ENCODE peak calls at places on chromosomes 6 and 20, in nine cellular contexts. P is esophagus squamous epithelium; R is BJ; B is psoas muscle; J is brain microvascular endothelial cell; X is WERI-Rb-1; E is left ventricle myocardium inferior; I is mammary epithelial cell; W is CD8-positive, alpha-beta T cell. C is an unnamed sample.
A peak's percentile ranks its signal among the peaks of the same experiment; 100 is the strongest.

GRCh38 chr20:8018928-8019177 is 708 bp downstream of the TMX4 start:
- DNase-seq in I (no peak), R (no peak), P (no peak), J (no peak), E (no peak), X (no peak), W (no peak), B (no peak), C (no peak)

GRCh38 chr6:139973602-139974373 is 599.3 kb upstream of the CITED2 start:
- DNase-seq in B (no peak), E (no peak), J (peak; percentile 77), I (no peak), P (no peak), R (peak; percentile 52), W (no peak), X (no peak), C (no peak)

GRCh38 chr6:134918418-134918961 is 31.4 kb downstream of the ALDH8A1 start:
- DNase-seq in J (no peak), P (no peak), X (no peak), R (no peak), W (no peak), E (no peak), B (no peak), I (no peak), C (no peak)

GRCh38 chr6:154367839-154368695 is 11.5 kb upstream of the IPCEF1 start:
- DNase-seq in I (peak; percentile 98), R (no peak), W (no peak), B (no peak), X (no peak), P (no peak), E (no peak), J (no peak), C (no peak)

GRCh38 chr6:15962449-15962764 is 166.5 kb upstream of the MYLIP start:
- DNase-seq in I (peak; percentile 68), X (no peak), W (no peak), J (peak; percentile 53), B (no peak), E (no peak), R (peak; percentile 73), P (no peak), C (no peak)

GRCh38 chr6:169859978-169860703 is 108.7 kb downstream of the ERMARD start:
- DNase-seq in P (no peak), B (no peak), X (no peak), R (no peak), W (no peak), I (no peak), J (no peak), E (no peak), C (peak; percentile 43)

GRCh38 chr6:33320315-33321181 is 3.0 kb upstream of the ZBTB22 start:
- DNase-seq in I (peak; percentile 92), P (no peak), R (peak; percentile 71), E (peak; percentile 63), W (no peak), B (peak; percentile 81), J (peak; percentile 94), X (no peak), C (peak; percentile 78)

GRCh38 chr6:149471801-149472200 is 13.0 kb downstream of the ZC3H12D start:
- DNase-seq in J (no peak), B (no peak), I (no peak), R (no peak), E (no peak), W (no peak), P (no peak), X (no peak), C (no peak)

GRCh38 chr6:2193931-2194330 is 51.5 kb downstream of the GMDS start:
- DNase-seq in X (no peak), J (no peak), E (no peak), P (no peak), R (no peak), I (no peak), B (no peak), W (no peak), C (no peak)

DNA sequence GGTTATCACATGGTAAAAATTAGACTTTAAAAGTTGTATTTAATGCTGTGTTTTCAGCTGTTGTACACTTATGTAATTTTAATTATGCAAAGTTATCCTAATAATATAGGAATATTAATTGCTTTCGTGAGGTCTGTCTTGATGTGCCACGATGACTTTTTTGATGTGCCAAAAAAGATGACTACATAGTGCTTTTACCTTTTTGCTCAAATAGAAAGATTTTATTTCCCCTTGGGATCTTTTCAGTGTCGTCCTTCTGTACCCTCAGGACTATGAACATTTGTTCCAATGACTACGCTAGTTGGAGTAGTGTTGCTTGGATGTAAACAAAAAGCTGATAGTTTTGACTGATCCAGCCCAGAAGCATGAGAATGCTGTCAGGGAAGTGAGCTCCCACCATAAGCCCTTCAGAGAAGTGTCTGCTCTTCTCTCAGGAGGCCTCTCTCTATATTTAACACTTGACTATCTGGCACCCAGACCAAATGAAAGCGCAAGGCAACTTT is 1.2 kb upstream of the CD164 start:
- DNase-seq in P (no peak), I (no peak), X (no peak), B (no peak), J (no peak), W (no peak), R (no peak), E (no peak), C (no peak)
- TF ChIP-seq CTCF in P (no peak), I (no peak), X (no peak), B (no peak), J (no peak), W (peak; percentile 8), R (no peak), E (peak; percentile 7), C (no peak)

DNA sequence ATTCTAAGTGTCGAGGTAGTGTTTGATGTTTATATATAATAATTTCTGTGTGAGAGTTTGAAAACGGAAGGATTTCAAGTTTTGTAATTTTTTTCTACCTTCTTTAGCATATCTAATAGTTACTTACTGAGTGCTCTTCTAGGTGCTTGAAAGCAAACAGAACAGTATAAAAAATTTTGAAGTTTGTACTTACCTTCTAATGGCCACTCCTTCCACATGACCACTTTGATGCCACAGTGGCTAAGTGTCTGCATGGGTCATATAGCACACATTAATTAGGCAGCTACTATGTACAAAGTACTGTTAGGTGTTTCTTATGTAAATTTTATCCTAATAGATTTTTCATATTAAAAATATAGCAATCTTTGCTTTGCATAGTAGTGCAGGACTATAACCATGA is 21.1 kb downstream of the RPRD1B start:
- DNase-seq in P (no peak), I (no peak), E (no peak), X (no peak), B (no peak), W (no peak), R (no peak), J (no peak), C (no peak)
- H3K36me3 ChIP-seq in P (peaks cover 13% of the 10 kb centered on the region), I (peaks cover 11% of the 10 kb centered on the region), E (peaks cover 54% of the 10 kb centered on the region), X (peaks cover 58% of the 10 kb centered on the region), B (peaks cover 9% of the 10 kb centered on the region), W (peaks cover 24% of the 10 kb centered on the region), R (peaks cover 4% of the 10 kb centered on the region), J (peaks cover 11% of the 10 kb centered on the region), C (no peaks in the 10 kb centered on the region)

DNA sequence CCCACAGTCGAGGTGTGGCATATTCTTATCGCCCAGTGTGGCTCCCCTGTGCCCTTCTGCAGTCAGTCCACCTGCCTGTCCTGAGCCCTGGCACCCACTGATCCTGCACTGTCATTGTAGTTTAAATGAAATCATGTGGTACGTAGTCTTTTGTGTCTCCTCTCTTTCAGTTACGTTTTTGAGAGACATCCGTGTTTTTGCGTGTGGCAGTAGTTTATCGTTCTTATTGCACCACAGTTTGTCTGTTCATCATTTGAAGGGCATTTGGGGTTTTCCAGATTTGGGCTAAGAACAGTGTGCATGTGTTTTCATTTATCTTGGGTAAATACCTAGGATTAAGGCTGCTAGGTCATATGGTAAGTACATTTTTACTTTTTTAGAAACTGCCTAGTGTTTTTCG is 49.3 kb downstream of the SPATA2 start:
- DNase-seq in R (peak; percentile 84), P (no peak), B (no peak), X (no peak), I (no peak), W (no peak), J (peak; percentile 12), E (no peak), C (no peak)
- H3K4me3 ChIP-seq in R (no peak overlapping the region), P (no peak overlapping the region), B (no peak overlapping the region), X (no peak overlapping the region), I (no peak overlapping the region), W (no peak overlapping the region), J (no peak overlapping the region), E (no peak overlapping the region), C (no peak overlapping the region)

GRCh38 chr6:144582939-144583613 is 297.9 kb downstream of the UTRN start:
- DNase-seq in R (no peak), P (no peak), E (peak; percentile 39), I (no peak), B (peak; percentile 57), X (no peak), J (no peak), W (peak; percentile 31), C (peak; percentile 32)

GRCh38 chr6:144583614-144583954 is 298.4 kb downstream of the UTRN start:
- DNase-seq in W (no peak), R (no peak), E (no peak), P (no peak), J (no peak), I (no peak), B (no peak), X (no peak), C (no peak)

GRCh38 chr6:144580771-144581170 is 295.6 kb downstream of the UTRN start:
- DNase-seq in I (no peak), B (no peak), J (no peak), W (no peak), E (no peak), X (no peak), R (no peak), P (no peak), C (no peak)

GRCh38 chr6:144580039-144580438 is 294.9 kb downstream of the UTRN start:
- DNase-seq in X (no peak), B (no peak), J (no peak), W (no peak), P (no peak), I (no peak), E (no peak), R (no peak), C (no peak)

DNA sequence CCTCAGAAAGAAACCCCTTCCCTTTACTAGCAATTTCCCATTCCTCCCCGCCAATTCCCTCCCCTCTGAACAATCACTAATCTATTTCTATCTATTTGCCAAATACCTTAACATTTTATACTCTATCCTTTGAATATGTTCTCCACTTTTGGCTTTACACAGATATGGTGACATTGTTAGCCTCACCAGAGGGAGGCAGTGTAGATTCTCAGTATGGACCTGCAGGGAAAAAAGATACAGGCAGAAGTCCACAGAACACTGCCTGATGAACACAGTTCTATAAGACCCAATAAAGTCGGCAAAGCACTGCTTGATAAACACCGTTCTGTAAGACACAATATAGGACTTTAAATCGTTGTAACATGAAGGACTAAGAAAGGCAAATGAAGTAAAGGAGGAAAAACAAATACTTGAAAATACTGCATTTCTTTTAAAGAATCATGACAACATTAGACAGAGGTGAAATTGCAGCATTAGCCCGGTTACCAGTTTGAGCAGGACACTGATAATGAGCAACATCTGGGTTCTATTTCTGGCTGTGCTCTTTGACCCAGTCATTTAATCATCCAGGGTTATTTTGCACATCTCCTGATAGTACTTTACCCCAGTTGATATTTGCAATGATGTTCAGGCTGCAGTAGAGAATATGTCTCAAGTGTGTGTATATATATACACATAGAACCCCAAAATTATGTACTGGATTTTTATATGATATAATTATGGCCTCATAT is 296.8 kb downstream of the UTRN start:
- DNase-seq in X (peak; percentile 34), E (no peak), J (peak; percentile 38), I (no peak), B (no peak), R (no peak), P (no peak), W (no peak), C (no peak)
- TF ChIP-seq CTCF in X (peak; percentile 50), E (peak; percentile 54), J (peak; percentile 65), I (peak; percentile 48), B (peak; percentile 49), R (peak; percentile 55), P (peak; percentile 12), W (peak; percentile 67), C (peak; percentile 46)

GRCh38 chr20:21339499-21339898 is 36.4 kb downstream of the XRN2 start:
- DNase-seq in J (no peak), I (no peak), P (no peak), R (no peak), X (no peak), E (no peak), W (no peak), B (no peak), C (no peak)
- H3K36me3 ChIP-seq in J (peaks cover 25% of the 10 kb centered on the region), I (peaks cover 27% of the 10 kb centered on the region), P (no peaks in the 10 kb centered on the region), R (peaks cover 14% of the 10 kb centered on the region), X (peaks cover 65% of the 10 kb centered on the region), E (peaks cover 81% of the 10 kb centered on the region), W (peaks cover 27% of the 10 kb centered on the region), B (peaks cover 18% of the 10 kb centered on the region), C (no peaks in the 10 kb centered on the region)

C was measured in breast epithelium.